ENCODE peak calls at places on chromosome 9, in five cellular contexts. K is pancreas; G is GDM1; D is stimulated activated CD8-positive, alpha-beta memory T cell treated with anti-CD3 and anti-CD28 coated beads, Interleukin-7, amount 100 ng/mL, for 24 hours; I is NCI-H2081. Q is an unnamed sample.

GRCh38 chr9:27432308-27432707 is 91.8 kb upstream of the IFNK start:
- DNase-seq in I (no peak), G (no peak), K (no peak), D (no peak), Q (no peak)

GRCh38 chr9:126832440-126832839 is 27.6 kb downstream of the ZBTB43 start:
- DNase-seq in I (no peak), G (no peak), D (no peak), K (no peak), Q (no peak)

GRCh38 chr9:78821126-78821822 is 524.3 kb downstream of the PSAT1 start:
- DNase-seq in D (no peak), K (no peak), I (peak; percentile 55), G (no peak), Q (peak; percentile 47)

GRCh38 chr9:2565676-2566340 is 55.8 kb upstream of the VLDLR start:
- DNase-seq in K (no peak), I (no peak), D (no peak), G (no peak), Q (no peak)

GRCh38 chr9:94140791-94141790 is 56.8 kb downstream of the PTPDC1 start:
- DNase-seq in G (no peak), D (no peak), I (no peak), K (no peak), Q (peak; percentile 22)

GRCh38 chr9:114060070-114060469 is 18.0 kb downstream of the AMBP start:
- DNase-seq in G (no peak), K (no peak), D (no peak), I (no peak), Q (no peak)

GRCh38 chr9:14061921-14062320 is 252.0 kb downstream of the NFIB start:
- DNase-seq in D (no peak), I (no peak), G (no peak), K (no peak), Q (no peak)

GRCh38 chr9:93681316-93682154 is 105.2 kb downstream of the PHF2 start:
- DNase-seq in D (no peak), G (no peak), I (no peak), K (no peak), Q (no peak)

GRCh38 chr9:34556231-34556525 is 33.3 kb downstream of the CNTFR start:
- DNase-seq in K (no peak), D (no peak), I (no peak), G (no peak), Q (no peak)

GRCh38 chr9:78213696-78214095 is 22.2 kb upstream of the CEP78 start:
- DNase-seq in K (no peak), D (no peak), G (peak; percentile 4), I (no peak), Q (peak; percentile 29)

GRCh38 chr9:41229408-41230401 is 40.6 kb upstream of the ZNG1F start:
- DNase-seq in D (no peak), I (no peak), G (no peak), K (peak; percentile 63), Q (peak; percentile 46)